ENCODE peak calls at places on chromosome 5, in five cellular contexts. H, Z, R, K and U are unnamed samples.

GRCh38 chr5:171681667-171682066 is 104.0 kb upstream of the SMIM23 start:
- DNase-seq in H (no peak), Z (no peak), R (no peak), K (peak), U (no peak)

GRCh38 chr5:10018670-10019069 is 231.0 kb downstream of the ATPSCKMT start:
- DNase-seq in H (no peak), Z (no peak), R (no peak), K (peak), U (no peak)

GRCh38 chr5:137733011-137733410 is 2.9 kb downstream of the KLHL3 start:
- DNase-seq in H (no peak), Z (no peak), R (no peak), K (no peak), U (no peak)

GRCh38 chr5:88669314-88669713 is 213.7 kb downstream of the MEF2C start:
- DNase-seq in H (no peak), Z (no peak), R (no peak), K (no peak), U (no peak)

GRCh38 chr5:56685503-56686217 is 129.7 kb upstream of the MAP3K1 start:
- DNase-seq in H (no peak), Z (no peak), R (no peak), K (no peak), U (no peak)

GRCh38 chr5:57174850-57175525 is 1.1 kb downstream of the GPBP1 start:
- DNase-seq in H (no peak), Z (peak), R (no peak), K (peak), U (peak)

GRCh38 chr5:18003784-18004183 is 369.5 kb downstream of the TAF11L14 start:
- DNase-seq in H (no peak), Z (no peak), R (no peak), K (peak), U (no peak)

GRCh38 chr5:77882670-77883257 is 106.6 kb upstream of the TBCA start:
- DNase-seq in H (no peak), Z (no peak), R (no peak), K (peak), U (no peak)

GRCh38 chr5:52773342-52773741 is 14.4 kb upstream of the ITGA1 start:
- DNase-seq in H (no peak), Z (no peak), R (no peak), K (no peak), U (no peak)

GRCh38 chr5:10663531-10664183 is 97.4 kb downstream of the DAP start:
- DNase-seq in H (peak), Z (no peak), R (peak), K (no peak), U (no peak)

GRCh38 chr5:113683211-113683610 is 169.7 kb downstream of the YTHDC2 start:
- DNase-seq in H (no peak), Z (no peak), R (no peak), K (no peak), U (no peak)

GRCh38 chr5:129652353-129653138 is 95.3 kb upstream of the MINAR2 start:
- DNase-seq in H (no peak), Z (no peak), R (no peak), K (peak), U (no peak)

GRCh38 chr5:158660726-158661125 is 439.0 kb downstream of the EBF1 start:
- DNase-seq in H (no peak), Z (no peak), R (no peak), K (no peak), U (no peak)

GRCh38 chr5:131627466-131627865 is 7.6 kb downstream of the RAPGEF6 start:
- DNase-seq in H (no peak), Z (no peak), R (no peak), K (no peak), U (no peak)

GRCh38 chr5:154334406-154335041 is 111.3 kb upstream of the SAP30L start:
- DNase-seq in H (no peak), Z (no peak), R (no peak), K (no peak), U (no peak)

GRCh38 chr5:109853362-109853761 is 163.6 kb downstream of the MAN2A1 start:
- DNase-seq in H (no peak), Z (no peak), R (no peak), K (no peak), U (no peak)

GRCh38 chr5:147836439-147836838 is 5.0 kb upstream of the SPINK1 start:
- DNase-seq in H (no peak), Z (no peak), R (no peak), K (no peak), U (no peak)

GRCh38 chr5:142770650-142771609 is 753 bp downstream of the ARHGAP26 start:
- DNase-seq in H (peak), Z (no peak), R (peak), K (peak), U (peak)

GRCh38 chr5:169811023-169811422 is 169.3 kb downstream of the INSYN2B start:
- DNase-seq in H (peak), Z (no peak), R (no peak), K (no peak), U (no peak)

GRCh38 chr5:100694100-100694499 is 158.9 kb downstream of the FAM174A start:
- DNase-seq in H (no peak), Z (no peak), R (no peak), K (no peak), U (no peak)

GRCh38 chr5:134038143-134038542 is 33.4 kb upstream of the VDAC1 start:
- DNase-seq in H (no peak), Z (no peak), R (no peak), K (no peak), U (no peak)

GRCh38 chr5:351911-352225 is 30.4 kb downstream of the AHRR start:
- DNase-seq in H (no peak), Z (no peak), R (no peak), K (no peak), U (no peak)

GRCh38 chr5:168390491-168390890 is 95.8 kb upstream of the RARS1 start:
- DNase-seq in H (no peak), Z (no peak), R (no peak), K (peak), U (no peak)

GRCh38 chr5:92678576-92679105 is 902.4 kb downstream of the NR2F1-AS1 start:
- DNase-seq in H (no peak), Z (peak), R (no peak), K (no peak), U (peak)

GRCh38 chr5:3347741-3348140 is 247.9 kb upstream of the IRX1 start:
- DNase-seq in H (no peak), Z (no peak), R (no peak), K (no peak), U (no peak)